ENCODE peak calls at places on chromosomes 6 and 20, in nine cellular contexts. B is A549, H is GM23338, W is SK-N-SH, Q is HCT116, I is neural progenitor cell, J is PC-9, X is mammary epithelial cell, S is H1. D is an unnamed sample.

GRCh38 chr6:30781362-30781696 is 37.0 kb upstream of the IER3 start:
- DNase-seq in B (no peak), H (no peak), W (no peak), Q (no peak), I (no peak), J (no peak), X (no peak), S (no peak), D (no peak)

GRCh38 chr20:36030143-36030542 is 61.8 kb downstream of the CNBD2 start:
- DNase-seq in B (no peak), H (no peak), W (no peak), Q (no peak), I (no peak), J (no peak), X (no peak), S (no peak), D (no peak)

GRCh38 chr6:87139236-87139635 is 16.1 kb upstream of the ZNF292 start:
- DNase-seq in B (peak), H (peak), W (peak), Q (peak), I (peak), J (no peak), X (peak), S (no peak), D (peak)

GRCh38 chr6:148509789-148510581 is 167.3 kb downstream of the SASH1 start:
- DNase-seq in B (no peak), H (no peak), W (no peak), Q (no peak), I (no peak), J (no peak), X (peak), S (no peak), D (peak)

GRCh38 chr20:4087923-4088322 is 72.6 kb upstream of the RNF24 start:
- DNase-seq in B (no peak), H (no peak), W (no peak), Q (no peak), I (no peak), J (no peak), X (no peak), S (no peak), D (peak)

GRCh38 chr20:4919047-4919704 is 82.1 kb downstream of the SLC23A2 start:
- DNase-seq in B (no peak), H (peak), W (no peak), Q (no peak), I (no peak), J (no peak), X (no peak), S (no peak), D (no peak)

GRCh38 chr6:37814374-37814773 is 5.2 kb upstream of the ZFAND3 start:
- DNase-seq in B (no peak), H (no peak), W (no peak), Q (no peak), I (no peak), J (no peak), X (no peak), S (no peak), D (no peak)

GRCh38 chr20:13610205-13610604 is 28.5 kb downstream of the TASP1 start:
- DNase-seq in B (no peak), H (peak), W (peak), Q (no peak), I (peak), J (no peak), X (no peak), S (no peak), D (no peak)

GRCh38 chr6:15981956-15982355 is 146.9 kb upstream of the MYLIP start:
- DNase-seq in B (no peak), H (no peak), W (no peak), Q (no peak), I (no peak), J (no peak), X (no peak), S (no peak), D (no peak)

GRCh38 chr6:71222676-71223075 is 65.9 kb upstream of the OGFRL1 start:
- DNase-seq in B (no peak), H (no peak), W (no peak), Q (no peak), I (no peak), J (no peak), X (no peak), S (no peak), D (no peak)

GRCh38 chr6:33781105-33781975 is 7.6 kb downstream of the LEMD2 start:
- DNase-seq in B (peak), H (peak), W (no peak), Q (peak), I (peak), J (peak), X (peak), S (peak), D (no peak)

GRCh38 chr6:7156666-7157278 is 49.0 kb downstream of the RREB1 start:
- DNase-seq in B (no peak), H (no peak), W (no peak), Q (no peak), I (no peak), J (no peak), X (no peak), S (no peak), D (peak)

GRCh38 chr6:119493980-119494379 is 144.4 kb upstream of the MAN1A1 start:
- DNase-seq in B (no peak), H (no peak), W (no peak), Q (no peak), I (no peak), J (no peak), X (peak), S (no peak), D (no peak)

GRCh38 chr6:132443206-132443605 is 41.9 kb upstream of the MOXD1 start:
- DNase-seq in B (no peak), H (no peak), W (no peak), Q (no peak), I (no peak), J (no peak), X (peak), S (no peak), D (peak)

GRCh38 chr6:117484052-117484646 is 1.7 kb downstream of the DCBLD1 start:
- DNase-seq in B (no peak), H (no peak), W (no peak), Q (no peak), I (no peak), J (no peak), X (no peak), S (no peak), D (no peak)

GRCh38 chr20:49579874-49580817 is 12.2 kb upstream of the PTGIS start:
- DNase-seq in B (no peak), H (peak), W (no peak), Q (no peak), I (no peak), J (peak), X (no peak), S (no peak), D (peak)

GRCh38 chr6:158706369-158706982 is 56.6 kb downstream of the SYTL3 start:
- DNase-seq in B (peak), H (peak), W (peak), Q (peak), I (peak), J (no peak), X (peak), S (no peak), D (peak)
- H3K4me2 ChIP-seq in B (peak), H (no peak), W (peak), Q (peak), I (no peak), J (peak), X (peak), S (no peak), D (peak)

DNA sequence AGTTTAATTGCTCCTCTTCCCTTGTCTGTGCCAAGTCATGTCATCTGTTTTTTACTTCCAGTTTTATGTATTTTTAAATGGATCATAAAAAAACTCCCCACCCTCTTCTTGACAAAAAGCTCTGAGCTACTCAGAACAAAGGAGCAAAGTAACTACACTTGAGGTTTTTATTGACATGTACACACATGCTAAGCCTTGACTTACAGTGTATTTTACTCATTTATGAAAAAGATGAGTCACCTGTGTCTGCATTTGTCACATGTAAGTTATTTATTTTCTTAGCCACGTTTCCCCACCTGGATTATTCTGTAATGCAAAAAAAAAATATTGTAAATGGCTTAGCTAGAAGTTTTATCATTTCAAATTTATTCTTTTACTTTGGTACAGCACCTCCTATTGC is 628.8 kb upstream of the SLC35B3 start:
- DNase-seq in B (no peak), H (no peak), W (no peak), Q (no peak), I (no peak), J (no peak), X (peak), S (no peak), D (no peak)
- H3K4me2 ChIP-seq in B (no peak), H (no peak), W (no peak), Q (no peak), I (no peak), J (no peak), X (peak), S (no peak), D (no peak)

DNA sequence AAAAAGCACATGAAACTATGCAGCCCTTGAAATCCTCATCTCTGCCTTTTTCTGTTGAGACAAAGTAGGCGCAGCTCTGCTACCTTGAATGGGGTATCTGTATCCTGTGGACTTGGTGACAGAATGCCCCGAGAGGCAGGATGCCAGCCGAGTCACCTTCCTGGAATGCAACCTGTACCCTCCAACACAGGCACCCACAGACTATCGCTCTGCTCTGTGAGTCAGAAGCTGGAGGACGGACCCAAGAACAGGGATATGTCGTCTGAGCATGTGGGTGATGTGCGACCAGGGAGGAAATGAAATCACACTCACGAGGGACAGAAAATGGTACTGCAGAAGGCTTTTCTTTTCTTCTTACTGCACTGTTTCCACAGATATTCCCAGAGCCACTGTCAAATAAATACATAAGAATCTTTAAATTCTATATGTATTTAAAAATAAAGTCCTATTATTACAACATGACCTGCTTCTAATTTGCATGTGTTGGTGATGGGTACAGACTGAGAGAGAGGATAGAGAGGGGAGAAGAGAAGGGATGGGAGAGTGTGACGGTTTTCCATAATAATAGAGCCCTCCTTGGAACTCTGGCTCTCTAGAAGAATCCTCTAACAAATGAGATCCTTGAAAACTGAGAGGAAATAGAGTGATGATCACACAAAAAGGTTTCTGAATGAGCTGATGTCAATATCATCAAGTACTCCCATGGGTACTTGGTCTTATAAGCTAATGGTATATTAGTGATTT is 308.1 kb downstream of the FOXC1 start:
- DNase-seq in B (peak), H (no peak), W (no peak), Q (peak), I (no peak), J (peak), X (peak), S (peak), D (peak)
- H3K4me2 ChIP-seq in B (peak), H (no peak), W (peak), Q (peak), I (no peak), J (peak), X (peak), S (no peak), D (no peak)

GRCh38 chr6:160010067-160010466 is 41.2 kb downstream of the IGF2R start:
- DNase-seq in B (no peak), H (no peak), W (no peak), Q (no peak), I (no peak), J (no peak), X (no peak), S (no peak), D (peak)

GRCh38 chr6:160014869-160015182 is 45.9 kb downstream of the IGF2R start:
- DNase-seq in B (no peak), H (no peak), W (no peak), Q (no peak), I (no peak), J (no peak), X (no peak), S (no peak), D (no peak)

GRCh38 chr6:160015778-160016684 is 47.1 kb downstream of the IGF2R start:
- DNase-seq in B (no peak), H (no peak), W (no peak), Q (no peak), I (no peak), J (no peak), X (no peak), S (no peak), D (no peak)

DNA sequence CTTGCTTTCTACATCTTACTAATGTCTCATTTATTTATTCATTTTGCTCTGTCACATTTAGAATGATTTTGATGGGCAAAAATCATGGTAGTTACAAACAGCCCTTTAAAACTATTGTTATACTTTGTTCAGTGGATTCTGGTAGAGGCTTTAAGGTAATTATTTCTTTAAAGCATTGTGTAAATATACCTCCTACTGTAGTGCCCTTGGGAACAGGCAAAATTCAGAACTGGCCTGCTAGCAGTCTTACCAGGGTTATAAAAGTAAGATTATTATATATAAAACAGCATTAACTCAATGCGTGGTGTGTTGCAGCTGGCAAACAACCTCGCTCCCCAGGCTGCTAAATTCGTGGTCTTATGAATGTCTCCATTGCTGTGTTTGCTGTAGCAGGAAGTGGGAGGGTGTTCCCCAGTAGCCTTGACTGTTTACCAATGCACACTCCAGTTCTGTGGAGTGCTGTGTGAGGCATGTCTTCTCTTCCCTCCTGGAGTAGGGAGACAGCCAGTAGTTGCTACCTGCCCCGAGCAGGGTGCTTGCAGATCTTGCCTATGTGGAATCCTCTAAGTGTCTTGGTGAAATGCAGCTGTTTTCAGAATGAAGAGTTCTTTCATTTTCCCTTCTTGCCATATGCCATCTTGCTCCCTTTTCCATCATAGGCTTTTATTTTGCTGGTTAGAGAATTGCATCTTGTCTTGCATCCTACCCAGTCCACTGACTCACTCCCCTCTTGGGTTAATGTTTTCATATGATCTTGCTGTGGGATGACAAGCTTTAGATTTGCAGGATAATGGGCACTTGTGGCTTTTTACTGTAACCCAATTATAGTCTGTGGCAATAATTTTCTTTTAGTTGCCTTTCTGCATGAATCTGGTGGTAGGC is 45.3 kb downstream of the IGF2R start:
- DNase-seq in B (no peak), H (no peak), W (no peak), Q (no peak), I (no peak), J (no peak), X (no peak), S (no peak), D (no peak)
- H3K4me2 ChIP-seq in B (no peak), H (no peak), W (no peak), Q (no peak), I (no peak), J (no peak), X (no peak), S (no peak), D (no peak)

DNA sequence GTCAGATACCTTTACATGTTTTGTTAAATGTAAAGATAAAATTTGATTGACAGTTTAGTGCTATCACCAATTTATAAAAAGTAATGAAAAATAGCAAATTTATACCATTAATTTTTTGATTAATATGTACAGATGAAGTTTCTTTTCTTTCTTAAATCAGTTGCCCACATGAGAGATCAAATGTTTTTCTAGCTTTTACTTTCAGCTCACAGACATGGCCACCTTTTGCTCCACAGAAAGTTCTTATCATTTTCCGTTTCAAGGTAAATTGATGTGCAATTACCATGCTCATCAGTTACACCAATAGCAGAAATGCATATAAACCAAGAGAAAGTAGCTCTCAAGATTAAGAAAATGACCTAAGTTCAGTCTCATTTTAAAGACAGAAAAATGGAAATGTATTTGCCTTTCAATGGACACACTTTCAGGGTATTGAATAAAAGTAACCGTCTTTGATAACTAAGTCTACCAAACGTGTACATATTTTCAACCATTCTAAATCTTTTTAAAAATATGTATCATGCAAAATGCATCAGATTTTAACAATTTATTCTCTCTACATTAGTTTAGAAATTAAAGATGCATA is 16.6 kb upstream of the EXOC2 start:
- DNase-seq in B (no peak), H (no peak), W (no peak), Q (no peak), I (no peak), J (no peak), X (no peak), S (no peak), D (no peak)
- H3K4me2 ChIP-seq in B (no peak), H (peak), W (no peak), Q (no peak), I (no peak), J (no peak), X (no peak), S (no peak), D (peak)

DNA sequence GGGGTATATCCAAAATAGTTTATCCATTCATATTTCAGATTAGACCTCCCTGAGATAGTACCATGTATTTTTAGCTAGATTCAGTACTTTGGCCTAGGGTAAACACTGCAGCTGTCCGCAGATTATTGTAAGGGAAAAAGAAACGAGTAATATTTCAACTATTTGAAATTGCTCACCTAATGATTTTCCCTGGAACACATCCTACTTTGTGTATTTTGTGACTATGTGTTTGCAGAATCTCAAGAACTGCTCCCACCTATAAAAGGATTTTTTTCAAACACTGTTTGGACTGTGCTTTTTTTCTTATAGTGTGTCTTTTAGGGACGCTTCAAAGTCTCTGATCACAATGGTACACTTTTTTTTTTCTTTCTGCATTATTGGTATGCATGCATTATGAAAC is 42.3 kb downstream of the RGS17 start:
- DNase-seq in B (no peak), H (no peak), W (no peak), Q (no peak), I (no peak), J (no peak), X (no peak), S (no peak), D (peak)
- H3K4me2 ChIP-seq in B (peak), H (no peak), W (no peak), Q (no peak), I (no peak), J (no peak), X (no peak), S (no peak), D (no peak)

GRCh38 chr20:39829255-39829654 is 859.8 kb downstream of the MAFB start:
- DNase-seq in B (no peak), H (peak), W (no peak), Q (no peak), I (peak), J (no peak), X (no peak), S (peak), D (peak)
- H3K4me2 ChIP-seq in B (no peak), H (peak), W (no peak), Q (no peak), I (no peak), J (no peak), X (no peak), S (no peak), D (no peak)

GRCh38 chr6:77415706-77416105 is 47.6 kb downstream of the HTR1B start:
- DNase-seq in B (no peak), H (no peak), W (no peak), Q (no peak), I (no peak), J (no peak), X (no peak), S (no peak), D (no peak)

GRCh38 chr6:77416839-77417238 is 46.5 kb downstream of the HTR1B start:
- DNase-seq in B (no peak), H (no peak), W (no peak), Q (no peak), I (no peak), J (no peak), X (no peak), S (no peak), D (no peak)
- H3K4me2 ChIP-seq in B (no peak), H (no peak), W (no peak), Q (no peak), I (no peak), J (no peak), X (no peak), S (no peak), D (no peak)